ENCODE peak calls at places on chromosomes 2 and 18, in seven cellular contexts. D is upper lobe of left lung, S is spleen, X is right lobe of liver, Z is body of pancreas, Y is Peyer's patch, U is A549. I is an unnamed sample.

GRCh38 chr2:46335966-46336436 is 38.8 kb downstream of the EPAS1 start:
- DNase-seq in U (peak; percentile 82), Y (no peak), Z (peak; percentile 71), S (no peak), D (no peak), X (no peak), I (no peak)

GRCh38 chr18:69399253-69399652 is 1.4 kb upstream of the DOK6 start:
- DNase-seq in S (no peak), X (no peak), Z (no peak), D (no peak), Y (no peak), U (no peak), I (no peak)

GRCh38 chr2:134457765-134458202 is 203.9 kb downstream of the MGAT5 start:
- DNase-seq in U (no peak), Z (no peak), D (peak; percentile 73), X (no peak), Y (no peak), S (no peak), I (no peak)

GRCh38 chr2:166609183-166609959 is 115.3 kb upstream of the SCN7A start:
- DNase-seq in U (no peak), X (no peak), S (no peak), D (no peak), Y (no peak), Z (no peak), I (no peak)

GRCh38 chr2:181462032-181462431 is 4.8 kb downstream of the ITGA4 start:
- DNase-seq in U (no peak), D (no peak), Y (no peak), S (no peak), Z (no peak), X (no peak), I (no peak)

GRCh38 chr2:153388246-153388645 is 90.3 kb downstream of the RPRM start:
- DNase-seq in D (no peak), Y (no peak), Z (no peak), U (no peak), S (no peak), X (no peak), I (no peak)

GRCh38 chr18:7568426-7568825 is 1.3 kb downstream of the PTPRM start:
- DNase-seq in D (peak; percentile 38), X (peak; percentile 67), S (peak; percentile 82), U (no peak), Z (peak; percentile 53), Y (no peak), I (peak; percentile 41)

GRCh38 chr2:73920577-73921545 is 5.8 kb upstream of the DGUOK start:
- DNase-seq in Z (peak; percentile 43), D (peak; percentile 47), S (peak; percentile 80), Y (peak; percentile 54), X (no peak), U (peak; percentile 56), I (no peak)

GRCh38 chr2:132267372-132267771 is 105.6 kb upstream of the ANKRD30BL start:
- DNase-seq in D (no peak), X (no peak), U (no peak), S (no peak), Z (no peak), Y (no peak), I (no peak)

GRCh38 chr2:144650886-144651285 is 131.0 kb upstream of the ZEB2 start:
- DNase-seq in S (no peak), Y (no peak), U (no peak), Z (no peak), X (no peak), D (no peak), I (no peak)

GRCh38 chr18:62196079-62196478 is 9.0 kb downstream of the RELCH start:
- DNase-seq in Z (no peak), S (no peak), D (no peak), Y (no peak), X (no peak), U (no peak), I (no peak)

GRCh38 chr18:69659142-69659651 is 258.5 kb downstream of the DOK6 start:
- DNase-seq in U (no peak), D (no peak), Y (no peak), Z (peak; percentile 17), S (no peak), X (no peak), I (no peak)

GRCh38 chr18:61606068-61606660 is 272.9 kb downstream of the CDH20 start:
- DNase-seq in U (peak; percentile 8), Y (no peak), Z (peak; percentile 13), D (peak; percentile 23), X (no peak), S (no peak), I (peak; percentile 24)

GRCh38 chr2:41400057-41400665 is 647.7 kb upstream of the PKDCC start:
- DNase-seq in D (no peak), S (no peak), Z (peak; percentile 10), Y (no peak), X (no peak), U (peak; percentile 37), I (no peak)

GRCh38 chr18:26425148-26425531 is 123.2 kb downstream of the KCTD1 start:
- DNase-seq in D (no peak), S (no peak), Y (no peak), X (no peak), U (no peak), Z (no peak), I (no peak)

GRCh38 chr2:128638311-128638710 is 319.6 kb upstream of the HS6ST1 start:
- DNase-seq in D (peak; percentile 30), X (peak; percentile 40), Z (no peak), S (peak; percentile 72), Y (no peak), U (no peak), I (no peak)

GRCh38 chr2:100196786-100197494 is 54.5 kb upstream of the AFF3 start:
- DNase-seq in Z (no peak), S (no peak), Y (no peak), X (no peak), D (no peak), U (no peak), I (no peak)

GRCh38 chr2:94872088-94872618 is 923 bp downstream of the TEKT4 start:
- DNase-seq in S (peak; percentile 61), Y (no peak), X (no peak), Z (no peak), U (no peak), D (no peak), I (no peak)

GRCh38 chr2:37671013-37671815 is at the start of gene CDC42EP3:
- DNase-seq in X (peak; percentile 82), U (peak; percentile 67), Y (peak; percentile 75), D (peak; percentile 84), Z (peak; percentile 84), S (peak; percentile 94), I (peak; percentile 35)

GRCh38 chr18:58593930-58594329 is 35.0 kb downstream of the ALPK2 start:
- DNase-seq in U (no peak), X (no peak), Y (no peak), S (no peak), D (no peak), Z (no peak), I (no peak)

GRCh38 chr2:68861330-68861729 is 9.9 kb downstream of the BMP10 start:
- DNase-seq in U (no peak), Y (no peak), Z (no peak), X (no peak), S (no peak), D (no peak), I (no peak)

GRCh38 chr2:27522400-27522945 is 25.8 kb downstream of the GCKR start:
- DNase-seq in X (no peak), U (peak; percentile 20), Z (no peak), Y (no peak), D (no peak), S (no peak), I (no peak)

GRCh38 chr2:117137371-117137770 is 677.1 kb upstream of the DDX18 start:
- DNase-seq in D (no peak), X (no peak), Z (no peak), S (no peak), U (no peak), Y (no peak), I (no peak)

GRCh38 chr2:218761795-218762194 is 20.2 kb upstream of the CYP27A1 start:
- DNase-seq in Y (no peak), Z (no peak), S (no peak), X (no peak), D (no peak), U (no peak), I (no peak)

GRCh38 chr18:65415167-65415566 is 335.6 kb upstream of the CDH7 start:
- DNase-seq in D (no peak), Z (no peak), S (no peak), U (no peak), Y (no peak), X (no peak), I (no peak)

GRCh38 chr18:3594760-3595241 is 144.8 kb downstream of the TGIF1 start:
- DNase-seq in U (peak; percentile 58), X (no peak), S (no peak), Y (no peak), Z (peak; percentile 33), D (peak; percentile 41), I (no peak)

GRCh38 chr2:238376884-238377391 is 49.8 kb upstream of the ASB1 start:
- DNase-seq in X (no peak), S (no peak), Z (no peak), U (no peak), Y (no peak), D (peak; percentile 25), I (no peak)
- TF ChIP-seq POLR2A in X (no peak), S (no peak), Z (no peak), U (no peak), Y (no peak), D (no peak), I (no peak)

GRCh38 chr18:39796413-39796812 is 2158.6 kb upstream of the PIK3C3 start:
- DNase-seq in U (no peak), Y (no peak), X (no peak), Z (no peak), D (no peak), S (no peak), I (no peak)

GRCh38 chr18:39801010-39801409 is 2154.0 kb upstream of the PIK3C3 start:
- DNase-seq in U (peak; percentile 7), S (no peak), X (no peak), Z (no peak), Y (no peak), D (no peak), I (no peak)

GRCh38 chr18:39799010-39799409 is 2156.0 kb upstream of the PIK3C3 start:
- DNase-seq in Z (no peak), S (no peak), D (no peak), U (peak; percentile 17), X (no peak), Y (no peak), I (no peak)

GRCh38 chr18:39795350-39795749 is 2159.7 kb upstream of the PIK3C3 start:
- DNase-seq in S (no peak), U (no peak), Y (no peak), X (no peak), D (no peak), Z (no peak), I (no peak)
- TF ChIP-seq CTCF in S (no peak), U (no peak), Y (no peak), X (no peak), D (no peak), Z (no peak), I (no peak)

DNA sequence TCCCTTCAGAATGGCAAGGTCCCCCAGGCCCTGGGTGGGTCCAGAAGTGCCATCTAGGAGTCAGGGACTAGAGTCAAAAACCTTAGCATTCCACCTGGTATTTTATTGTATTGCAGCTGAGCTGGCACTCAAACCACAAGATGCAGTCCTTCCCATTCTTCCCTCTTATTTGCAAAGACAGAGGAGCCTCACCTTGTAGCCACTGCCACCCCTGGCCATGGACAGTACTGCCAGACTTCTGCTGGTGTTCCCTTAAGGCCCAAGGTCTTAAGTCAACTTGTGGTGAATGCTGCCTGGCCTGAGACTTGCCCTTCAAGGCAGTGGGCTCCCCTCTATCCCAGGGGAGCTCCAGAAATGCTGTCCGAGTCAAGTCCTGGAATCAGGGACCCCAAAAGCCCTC is 6.9 kb downstream of the UGT1A10 start:
- DNase-seq in S (no peak), U (peak; percentile 64), Z (no peak), X (no peak), Y (peak; percentile 51), D (no peak), I (no peak)
- H3K9me3 ChIP-seq in S (peaks cover 38% of the 10 kb centered on the region), U (peaks cover 50% of the 10 kb centered on the region), Z (no peaks in the 10 kb centered on the region), X (no peaks in the 10 kb centered on the region), Y (peaks cover 11% of the 10 kb centered on the region), D (peaks cover 7% of the 10 kb centered on the region), I (peaks cover 2% of the 10 kb centered on the region)

GRCh38 chr2:55618649-55619055 is 1.2 kb upstream of the PPP4R3B start:
- DNase-seq in X (peak; percentile 66), Z (peak; percentile 64), U (peak; percentile 69), Y (peak; percentile 65), D (peak; percentile 60), S (peak; percentile 88), I (peak; percentile 52)
- TF ChIP-seq POLR2A in X (no peak), Z (no peak), U (peak; percentile 25), Y (no peak), D (no peak), S (no peak), I (no peak)